ENCODE peak calls at places on chromosomes 16 and 17, in five cellular contexts. M is T-helper 2 cell, E is NAMALWA, U is D721Med, N is anterior cingulate cortex. Y is an unnamed sample.

GRCh38 chr17:39776267-39776666 is 38.5 kb downstream of the GRB7 start:
- DNase-seq in U (no peak), M (peak; percentile 65), N (no peak), E (no peak), Y (no peak)

GRCh38 chr16:2486645-2487516 is 12.0 kb downstream of the TBC1D24 start:
- DNase-seq in E (peak; percentile 44), M (peak; percentile 87), N (no peak), U (no peak), Y (peak; percentile 63)

GRCh38 chr16:67229906-67230808 is 3.2 kb downstream of the TMEM208 start:
- DNase-seq in M (no peak), U (no peak), N (no peak), E (no peak), Y (no peak)

GRCh38 chr17:81223758-81224122 is 975 bp upstream of the CEP131 start:
- DNase-seq in N (no peak), U (no peak), E (no peak), M (no peak), Y (no peak)

GRCh38 chr16:1178295-1178910 is 25.5 kb downstream of the CACNA1H start:
- DNase-seq in M (no peak), E (no peak), N (no peak), U (no peak), Y (no peak)

GRCh38 chr16:17499223-17499902 is 28.6 kb upstream of the XYLT1 start:
- DNase-seq in N (no peak), E (no peak), U (no peak), M (no peak), Y (no peak)

GRCh38 chr17:75476752-75477492 is 20.5 kb downstream of the TMEM94 start:
- DNase-seq in E (no peak), M (no peak), N (no peak), U (no peak), Y (no peak)

GRCh38 chr16:85320677-85321385 is 208.6 kb upstream of the CIBAR2 start:
- DNase-seq in N (no peak), M (no peak), E (no peak), U (no peak), Y (no peak)

GRCh38 chr17:9977175-9977574 is 72.1 kb upstream of the RCVRN start:
- DNase-seq in N (no peak), E (no peak), M (no peak), U (no peak), Y (no peak)

Y was measured in T-helper 9 cell.